ENCODE peak calls at places on chromosomes 11 and 22, in eight cellular contexts. One of them, this sample, is unnamed.

GRCh38 chr11:12232160-12232559 is 121.8 kb downstream of the MICAL2 start:
- DNase-seq in mesothelial cell of epicardium: no peak
- DNase-seq in heart left ventricle: no peak
- DNase-seq in GM12865: no peak
- DNase-seq in MCF 10A: no peak
- DNase-seq in neural crest cell: no peak
- DNase-seq in left ventricle myocardium inferior: no peak
- DNase-seq in ovary: no peak
- DNase-seq in this sample: no peak

GRCh38 chr11:34235189-34235588 is 122.6 kb downstream of the ABTB2 start:
- DNase-seq in neural crest cell: no peak
- DNase-seq in mesothelial cell of epicardium: no peak
- DNase-seq in GM12865: peak
- DNase-seq in ovary: no peak
- DNase-seq in heart left ventricle: no peak
- DNase-seq in left ventricle myocardium inferior: no peak
- DNase-seq in MCF 10A: no peak
- DNase-seq in this sample: no peak

GRCh38 chr11:17267576-17267975 is 9.0 kb upstream of the NUCB2 start:
- DNase-seq in MCF 10A: peak
- DNase-seq in mesothelial cell of epicardium: no peak
- DNase-seq in heart left ventricle: no peak
- DNase-seq in left ventricle myocardium inferior: no peak
- DNase-seq in GM12865: peak
- DNase-seq in neural crest cell: no peak
- DNase-seq in ovary: no peak
- DNase-seq in this sample: peak

GRCh38 chr11:2409026-2409553 is 8.5 kb downstream of the TSSC4 start:
- DNase-seq in heart left ventricle: no peak
- DNase-seq in neural crest cell: no peak
- DNase-seq in left ventricle myocardium inferior: no peak
- DNase-seq in GM12865: no peak
- DNase-seq in ovary: no peak
- DNase-seq in MCF 10A: no peak
- DNase-seq in mesothelial cell of epicardium: no peak
- DNase-seq in this sample: no peak

GRCh38 chr11:126385991-126386728 is 30.7 kb downstream of the ST3GAL4 start:
- DNase-seq in left ventricle myocardium inferior: no peak
- DNase-seq in mesothelial cell of epicardium: no peak
- DNase-seq in GM12865: no peak
- DNase-seq in heart left ventricle: no peak
- DNase-seq in MCF 10A: no peak
- DNase-seq in neural crest cell: no peak
- DNase-seq in ovary: peak
- DNase-seq in this sample: no peak

GRCh38 chr11:13717331-13717730 is 48.9 kb downstream of the FAR1 start:
- DNase-seq in left ventricle myocardium inferior: no peak
- DNase-seq in MCF 10A: peak
- DNase-seq in neural crest cell: no peak
- DNase-seq in ovary: no peak
- DNase-seq in heart left ventricle: no peak
- DNase-seq in mesothelial cell of epicardium: no peak
- DNase-seq in GM12865: no peak
- DNase-seq in this sample: peak

GRCh38 chr11:67204837-67205236 is 61.4 kb upstream of the GRK2 start:
- DNase-seq in ovary: no peak
- DNase-seq in MCF 10A: no peak
- DNase-seq in left ventricle myocardium inferior: no peak
- DNase-seq in heart left ventricle: no peak
- DNase-seq in mesothelial cell of epicardium: no peak
- DNase-seq in GM12865: no peak
- DNase-seq in neural crest cell: no peak
- DNase-seq in this sample: no peak

GRCh38 chr22:46905834-46906233 is 143.4 kb downstream of the TBC1D22A start:
- DNase-seq in mesothelial cell of epicardium: no peak
- DNase-seq in left ventricle myocardium inferior: no peak
- DNase-seq in GM12865: no peak
- DNase-seq in ovary: no peak
- DNase-seq in MCF 10A: no peak
- DNase-seq in heart left ventricle: no peak
- DNase-seq in neural crest cell: no peak
- DNase-seq in this sample: no peak

GRCh38 chr11:32229566-32230240 is 138.8 kb downstream of the RCN1 start:
- DNase-seq in GM12865: no peak
- DNase-seq in left ventricle myocardium inferior: no peak
- DNase-seq in MCF 10A: no peak
- DNase-seq in mesothelial cell of epicardium: no peak
- DNase-seq in ovary: no peak
- DNase-seq in heart left ventricle: no peak
- DNase-seq in neural crest cell: no peak
- DNase-seq in this sample: no peak

GRCh38 chr22:50477923-50478322 is 3.1 kb upstream of the SBF1 start:
- DNase-seq in neural crest cell: no peak
- DNase-seq in left ventricle myocardium inferior: no peak
- DNase-seq in MCF 10A: no peak
- DNase-seq in GM12865: no peak
- DNase-seq in ovary: no peak
- DNase-seq in heart left ventricle: no peak
- DNase-seq in mesothelial cell of epicardium: no peak
- DNase-seq in this sample: no peak

GRCh38 chr11:107183963-107184362 is 165.7 kb upstream of the GUCY1A2 start:
- DNase-seq in MCF 10A: no peak
- DNase-seq in heart left ventricle: no peak
- DNase-seq in GM12865: no peak
- DNase-seq in left ventricle myocardium inferior: no peak
- DNase-seq in neural crest cell: no peak
- DNase-seq in ovary: no peak
- DNase-seq in mesothelial cell of epicardium: no peak
- DNase-seq in this sample: no peak

GRCh38 chr11:131978351-131978750 is 607.9 kb downstream of the NTM start:
- DNase-seq in MCF 10A: no peak
- DNase-seq in mesothelial cell of epicardium: no peak
- DNase-seq in GM12865: no peak
- DNase-seq in ovary: no peak
- DNase-seq in left ventricle myocardium inferior: no peak
- DNase-seq in heart left ventricle: no peak
- DNase-seq in neural crest cell: no peak
- DNase-seq in this sample: peak

GRCh38 chr11:124896071-124896750 is 1.5 kb downstream of the ROBO4 start:
- DNase-seq in GM12865: no peak
- DNase-seq in ovary: no peak
- DNase-seq in MCF 10A: no peak
- DNase-seq in left ventricle myocardium inferior: no peak
- DNase-seq in neural crest cell: no peak
- DNase-seq in mesothelial cell of epicardium: no peak
- DNase-seq in heart left ventricle: no peak
- DNase-seq in this sample: no peak

GRCh38 chr22:49077586-49077985 is 750.1 kb downstream of the BRD1 start:
- DNase-seq in GM12865: no peak
- DNase-seq in heart left ventricle: no peak
- DNase-seq in MCF 10A: no peak
- DNase-seq in neural crest cell: no peak
- DNase-seq in mesothelial cell of epicardium: no peak
- DNase-seq in left ventricle myocardium inferior: no peak
- DNase-seq in ovary: no peak
- DNase-seq in this sample: no peak

GRCh38 chr11:66418168-66418985 is 2.5 kb upstream of the NPAS4 start:
- DNase-seq in GM12865: peak
- DNase-seq in MCF 10A: peak
- DNase-seq in neural crest cell: peak
- DNase-seq in ovary: peak
- DNase-seq in mesothelial cell of epicardium: peak
- DNase-seq in left ventricle myocardium inferior: peak
- DNase-seq in heart left ventricle: peak
- DNase-seq in this sample: peak

GRCh38 chr22:43442386-43443060 is 30.7 kb downstream of the MPPED1 start:
- DNase-seq in heart left ventricle: no peak
- DNase-seq in neural crest cell: no peak
- DNase-seq in GM12865: no peak
- DNase-seq in left ventricle myocardium inferior: no peak
- DNase-seq in mesothelial cell of epicardium: no peak
- DNase-seq in MCF 10A: no peak
- DNase-seq in ovary: no peak
- DNase-seq in this sample: no peak

GRCh38 chr11:46669606-46670243 is 30.7 kb downstream of the ARHGAP1 start:
- DNase-seq in GM12865: no peak
- DNase-seq in left ventricle myocardium inferior: no peak
- DNase-seq in MCF 10A: peak
- DNase-seq in heart left ventricle: no peak
- DNase-seq in neural crest cell: no peak
- DNase-seq in mesothelial cell of epicardium: no peak
- DNase-seq in ovary: no peak
- DNase-seq in this sample: no peak

GRCh38 chr11:45041556-45041955 is 90.9 kb upstream of the TP53I11 start:
- DNase-seq in heart left ventricle: no peak
- DNase-seq in left ventricle myocardium inferior: no peak
- DNase-seq in MCF 10A: no peak
- DNase-seq in mesothelial cell of epicardium: no peak
- DNase-seq in neural crest cell: no peak
- DNase-seq in GM12865: no peak
- DNase-seq in ovary: no peak
- DNase-seq in this sample: no peak

GRCh38 chr22:20885017-20885556 is 26.3 kb downstream of the SNAP29 start:
- DNase-seq in MCF 10A: no peak
- DNase-seq in neural crest cell: no peak
- DNase-seq in mesothelial cell of epicardium: no peak
- DNase-seq in GM12865: no peak
- DNase-seq in ovary: no peak
- DNase-seq in heart left ventricle: no peak
- DNase-seq in left ventricle myocardium inferior: no peak
- DNase-seq in this sample: no peak

GRCh38 chr11:1303196-1303821 is 6.1 kb downstream of the TOLLIP start:
- DNase-seq in neural crest cell: peak
- DNase-seq in left ventricle myocardium inferior: no peak
- DNase-seq in mesothelial cell of epicardium: no peak
- DNase-seq in heart left ventricle: no peak
- DNase-seq in GM12865: no peak
- DNase-seq in MCF 10A: peak
- DNase-seq in ovary: peak
- DNase-seq in this sample: peak
- TF ChIP-seq CTCF in neural crest cell: peak
- TF ChIP-seq CTCF in left ventricle myocardium inferior: peak
- TF ChIP-seq CTCF in mesothelial cell of epicardium: no peak
- TF ChIP-seq CTCF in heart left ventricle: no peak
- TF ChIP-seq CTCF in GM12865: no peak
- TF ChIP-seq CTCF in MCF 10A: peak
- TF ChIP-seq CTCF in ovary: no peak
- TF ChIP-seq CTCF in this sample: peak

DNA sequence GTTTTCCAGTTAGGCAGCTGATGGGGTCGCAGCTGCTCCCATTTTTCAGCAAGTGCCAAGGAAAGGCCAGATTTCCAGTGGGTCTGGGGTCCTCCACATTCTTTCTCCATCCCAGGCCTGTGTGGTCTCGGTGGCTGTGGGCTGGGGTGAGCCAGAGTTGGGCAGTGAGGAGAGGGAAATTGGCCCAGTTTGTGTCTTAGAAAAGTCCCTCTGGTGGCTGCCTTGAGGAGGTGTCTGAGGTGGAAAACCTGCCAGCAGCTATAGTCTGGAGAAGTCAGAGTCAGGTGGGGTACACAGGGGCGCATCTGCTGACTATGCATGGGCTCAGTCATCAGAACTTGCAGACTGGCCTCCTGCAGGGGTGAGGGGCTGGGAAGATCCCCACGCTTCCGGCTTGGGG is 30.5 kb downstream of the MRGPRD start:
- DNase-seq in left ventricle myocardium inferior: no peak
- DNase-seq in MCF 10A: peak
- DNase-seq in neural crest cell: peak
- DNase-seq in mesothelial cell of epicardium: no peak
- DNase-seq in ovary: no peak
- DNase-seq in heart left ventricle: no peak
- DNase-seq in GM12865: peak
- DNase-seq in this sample: peak
- TF ChIP-seq CTCF in left ventricle myocardium inferior: peak
- TF ChIP-seq CTCF in MCF 10A: peak
- TF ChIP-seq CTCF in neural crest cell: peak
- TF ChIP-seq CTCF in mesothelial cell of epicardium: peak
- TF ChIP-seq CTCF in ovary: no peak
- TF ChIP-seq CTCF in heart left ventricle: no peak
- TF ChIP-seq CTCF in GM12865: peak
- TF ChIP-seq CTCF in this sample: peak

GRCh38 chr11:60485987-60486386 is 6.6 kb upstream of the MS4A12 start:
- DNase-seq in mesothelial cell of epicardium: no peak
- DNase-seq in left ventricle myocardium inferior: no peak
- DNase-seq in MCF 10A: peak
- DNase-seq in neural crest cell: peak
- DNase-seq in ovary: no peak
- DNase-seq in heart left ventricle: no peak
- DNase-seq in GM12865: peak
- DNase-seq in this sample: no peak
- TF ChIP-seq CTCF in mesothelial cell of epicardium: no peak
- TF ChIP-seq CTCF in left ventricle myocardium inferior: no peak
- TF ChIP-seq CTCF in MCF 10A: no peak
- TF ChIP-seq CTCF in neural crest cell: peak
- TF ChIP-seq CTCF in ovary: no peak
- TF ChIP-seq CTCF in heart left ventricle: no peak
- TF ChIP-seq CTCF in GM12865: peak
- TF ChIP-seq CTCF in this sample: no peak

GRCh38 chr11:119594639-119595249 is 134.3 kb downstream of the NECTIN1 start:
- DNase-seq in mesothelial cell of epicardium: no peak
- DNase-seq in MCF 10A: peak
- DNase-seq in neural crest cell: no peak
- DNase-seq in heart left ventricle: no peak
- DNase-seq in left ventricle myocardium inferior: no peak
- DNase-seq in GM12865: no peak
- DNase-seq in ovary: no peak
- DNase-seq in this sample: peak

GRCh38 chr11:119591836-119592310 is 137.1 kb downstream of the NECTIN1 start:
- DNase-seq in left ventricle myocardium inferior: no peak
- DNase-seq in neural crest cell: no peak
- DNase-seq in ovary: no peak
- DNase-seq in mesothelial cell of epicardium: no peak
- DNase-seq in heart left ventricle: no peak
- DNase-seq in GM12865: no peak
- DNase-seq in MCF 10A: no peak
- DNase-seq in this sample: peak

GRCh38 chr11:119593346-119593745 is 135.7 kb downstream of the NECTIN1 start:
- DNase-seq in MCF 10A: no peak
- DNase-seq in ovary: no peak
- DNase-seq in mesothelial cell of epicardium: no peak
- DNase-seq in GM12865: no peak
- DNase-seq in neural crest cell: no peak
- DNase-seq in left ventricle myocardium inferior: no peak
- DNase-seq in heart left ventricle: no peak
- DNase-seq in this sample: peak

GRCh38 chr11:119590651-119591308 is 138.2 kb downstream of the NECTIN1 start:
- DNase-seq in ovary: no peak
- DNase-seq in GM12865: no peak
- DNase-seq in left ventricle myocardium inferior: no peak
- DNase-seq in heart left ventricle: no peak
- DNase-seq in neural crest cell: no peak
- DNase-seq in MCF 10A: peak
- DNase-seq in mesothelial cell of epicardium: no peak
- DNase-seq in this sample: peak

DNA sequence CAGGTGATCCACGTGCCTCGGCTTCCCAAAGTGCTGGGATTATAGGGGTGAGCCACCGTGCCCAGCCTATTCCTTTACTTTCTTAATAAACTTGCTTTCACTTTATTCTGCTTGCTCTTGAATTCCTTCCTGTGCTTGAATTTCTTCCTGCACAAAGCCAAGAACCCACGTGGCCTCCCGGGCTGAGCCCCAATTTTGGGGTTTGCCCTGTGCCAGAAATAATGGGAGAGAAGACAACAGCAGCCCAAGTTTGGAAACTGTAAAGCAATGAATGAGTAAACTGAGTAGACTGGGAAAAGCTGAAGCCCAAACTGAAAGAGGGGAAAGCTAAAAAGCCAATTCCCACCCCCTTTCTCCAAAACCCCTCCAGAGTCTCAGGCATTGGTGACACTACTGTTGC is 136.4 kb downstream of the NECTIN1 start:
- DNase-seq in neural crest cell: no peak
- DNase-seq in mesothelial cell of epicardium: no peak
- DNase-seq in heart left ventricle: no peak
- DNase-seq in ovary: no peak
- DNase-seq in MCF 10A: no peak
- DNase-seq in left ventricle myocardium inferior: no peak
- DNase-seq in GM12865: no peak
- DNase-seq in this sample: no peak
- TF ChIP-seq CTCF in neural crest cell: no peak
- TF ChIP-seq CTCF in mesothelial cell of epicardium: no peak
- TF ChIP-seq CTCF in heart left ventricle: no peak
- TF ChIP-seq CTCF in ovary: no peak
- TF ChIP-seq CTCF in MCF 10A: no peak
- TF ChIP-seq CTCF in left ventricle myocardium inferior: no peak
- TF ChIP-seq CTCF in GM12865: no peak
- TF ChIP-seq CTCF in this sample: no peak

This sample was measured in epithelial cell of esophagus.